ENCODE peak calls at places on chromosomes 12 and 14, in four cellular contexts. J is omental fat pad, K is right atrium auricular region, M is PC-9. N is an unnamed sample.

GRCh38 chr14:101068293-101068957 is 164.9 kb upstream of the RTL1 start:
- DNase-seq in J (peak), K (no peak), M (no peak), N (no peak)

GRCh38 chr12:122499991-122500684 is 594 bp downstream of the ZCCHC8 start:
- DNase-seq in J (no peak), K (peak), M (peak), N (peak)

GRCh38 chr12:112446008-112446725 is 27.4 kb downstream of the PTPN11 start:
- DNase-seq in J (no peak), K (no peak), M (no peak), N (no peak)

GRCh38 chr12:12561305-12562015 is 1.2 kb downstream of the DUSP16 start:
- DNase-seq in J (no peak), K (peak), M (no peak), N (no peak)

GRCh38 chr12:1606021-1606622 is 11.7 kb upstream of the FBXL14 start:
- DNase-seq in J (peak), K (peak), M (peak), N (peak)

GRCh38 chr12:50110127-50110761 is 1.8 kb upstream of the COX14 start:
- DNase-seq in J (no peak), K (no peak), M (peak), N (no peak)

GRCh38 chr12:124259168-124260066 is 35.5 kb upstream of the RFLNA start:
- DNase-seq in J (no peak), K (no peak), M (no peak), N (no peak)

GRCh38 chr12:88600272-88600671 is 20.0 kb upstream of the KITLG start:
- DNase-seq in J (no peak), K (no peak), M (no peak), N (no peak)

GRCh38 chr12:63351370-63351769 is 200.4 kb upstream of the AVPR1A start:
- DNase-seq in J (no peak), K (no peak), M (no peak), N (no peak)

N was measured in esophagus muscularis mucosa.